ENCODE peak calls at places on chromosomes 12 and 14, in six cellular contexts. One of them, this sample, is unnamed.

GRCh38 chr14:30240002-30240401 is 312.4 kb upstream of the PRKD1 start:
- DNase-seq in activated CD4-positive, alpha-beta T cell treated with anti-CD3 and anti-CD28 coated beads, Interleukin-2, amount 50 U/mL, for 24 hours: no peak
- DNase-seq in CD8-positive, alpha-beta T cell: no peak
- DNase-seq in astrocyte of the spinal cord: no peak
- DNase-seq in AG04450: no peak
- DNase-seq in GM19239: no peak
- DNase-seq in this sample: no peak

GRCh38 chr14:90274019-90274418 is 17.7 kb downstream of the PSMC1 start:
- DNase-seq in activated CD4-positive, alpha-beta T cell treated with anti-CD3 and anti-CD28 coated beads, Interleukin-2, amount 50 U/mL, for 24 hours: no peak
- DNase-seq in GM19239: no peak
- DNase-seq in astrocyte of the spinal cord: no peak
- DNase-seq in CD8-positive, alpha-beta T cell: no peak
- DNase-seq in AG04450: no peak
- DNase-seq in this sample: no peak

GRCh38 chr12:71243375-71243774 is 85.6 kb upstream of the TSPAN8 start:
- DNase-seq in GM19239: no peak
- DNase-seq in AG04450: no peak
- DNase-seq in astrocyte of the spinal cord: no peak
- DNase-seq in CD8-positive, alpha-beta T cell: no peak
- DNase-seq in activated CD4-positive, alpha-beta T cell treated with anti-CD3 and anti-CD28 coated beads, Interleukin-2, amount 50 U/mL, for 24 hours: no peak
- DNase-seq in this sample: no peak

GRCh38 chr14:51006781-51007211 is 62.5 kb upstream of the PYGL start:
- DNase-seq in astrocyte of the spinal cord: peak
- DNase-seq in GM19239: no peak
- DNase-seq in CD8-positive, alpha-beta T cell: no peak
- DNase-seq in AG04450: peak
- DNase-seq in activated CD4-positive, alpha-beta T cell treated with anti-CD3 and anti-CD28 coated beads, Interleukin-2, amount 50 U/mL, for 24 hours: no peak
- DNase-seq in this sample: peak

GRCh38 chr14:96051642-96052540 is 12.7 kb downstream of the C14orf132 start:
- DNase-seq in GM19239: peak
- DNase-seq in CD8-positive, alpha-beta T cell: peak
- DNase-seq in AG04450: no peak
- DNase-seq in activated CD4-positive, alpha-beta T cell treated with anti-CD3 and anti-CD28 coated beads, Interleukin-2, amount 50 U/mL, for 24 hours: no peak
- DNase-seq in astrocyte of the spinal cord: no peak
- DNase-seq in this sample: no peak

GRCh38 chr12:26017484-26018211 is 59.2 kb downstream of the RASSF8 start:
- DNase-seq in AG04450: no peak
- DNase-seq in astrocyte of the spinal cord: no peak
- DNase-seq in activated CD4-positive, alpha-beta T cell treated with anti-CD3 and anti-CD28 coated beads, Interleukin-2, amount 50 U/mL, for 24 hours: no peak
- DNase-seq in GM19239: no peak
- DNase-seq in CD8-positive, alpha-beta T cell: no peak
- DNase-seq in this sample: no peak

GRCh38 chr12:106582661-106583577 is at the start of gene RFX4:
- DNase-seq in activated CD4-positive, alpha-beta T cell treated with anti-CD3 and anti-CD28 coated beads, Interleukin-2, amount 50 U/mL, for 24 hours: no peak
- DNase-seq in astrocyte of the spinal cord: no peak
- DNase-seq in GM19239: no peak
- DNase-seq in AG04450: no peak
- DNase-seq in CD8-positive, alpha-beta T cell: no peak
- DNase-seq in this sample: no peak

GRCh38 chr12:46259071-46259470 is 9.8 kb downstream of the SLC38A1 start:
- DNase-seq in AG04450: no peak
- DNase-seq in activated CD4-positive, alpha-beta T cell treated with anti-CD3 and anti-CD28 coated beads, Interleukin-2, amount 50 U/mL, for 24 hours: no peak
- DNase-seq in astrocyte of the spinal cord: no peak
- DNase-seq in CD8-positive, alpha-beta T cell: no peak
- DNase-seq in GM19239: no peak
- DNase-seq in this sample: no peak

GRCh38 chr12:25682421-25682820 is 129.3 kb upstream of the LMNTD1 start:
- DNase-seq in GM19239: no peak
- DNase-seq in astrocyte of the spinal cord: no peak
- DNase-seq in CD8-positive, alpha-beta T cell: no peak
- DNase-seq in AG04450: no peak
- DNase-seq in activated CD4-positive, alpha-beta T cell treated with anti-CD3 and anti-CD28 coated beads, Interleukin-2, amount 50 U/mL, for 24 hours: no peak
- DNase-seq in this sample: no peak

GRCh38 chr14:51978566-51979398 is 10.6 kb upstream of the RTRAF start:
- DNase-seq in astrocyte of the spinal cord: peak
- DNase-seq in AG04450: peak
- DNase-seq in CD8-positive, alpha-beta T cell: peak
- DNase-seq in activated CD4-positive, alpha-beta T cell treated with anti-CD3 and anti-CD28 coated beads, Interleukin-2, amount 50 U/mL, for 24 hours: peak
- DNase-seq in GM19239: peak
- DNase-seq in this sample: peak

GRCh38 chr14:51562816-51563215 is 88.9 kb upstream of the FRMD6 start:
- DNase-seq in activated CD4-positive, alpha-beta T cell treated with anti-CD3 and anti-CD28 coated beads, Interleukin-2, amount 50 U/mL, for 24 hours: no peak
- DNase-seq in AG04450: no peak
- DNase-seq in astrocyte of the spinal cord: peak
- DNase-seq in GM19239: no peak
- DNase-seq in CD8-positive, alpha-beta T cell: no peak
- DNase-seq in this sample: no peak

GRCh38 chr12:57632898-57633825 is at the start of gene B4GALNT1:
- DNase-seq in astrocyte of the spinal cord: peak
- DNase-seq in activated CD4-positive, alpha-beta T cell treated with anti-CD3 and anti-CD28 coated beads, Interleukin-2, amount 50 U/mL, for 24 hours: no peak
- DNase-seq in CD8-positive, alpha-beta T cell: peak
- DNase-seq in GM19239: peak
- DNase-seq in AG04450: no peak
- DNase-seq in this sample: no peak

GRCh38 chr12:105220150-105220928 is 15.6 kb downstream of the APPL2 start:
- DNase-seq in AG04450: no peak
- DNase-seq in CD8-positive, alpha-beta T cell: no peak
- DNase-seq in astrocyte of the spinal cord: no peak
- DNase-seq in GM19239: no peak
- DNase-seq in activated CD4-positive, alpha-beta T cell treated with anti-CD3 and anti-CD28 coated beads, Interleukin-2, amount 50 U/mL, for 24 hours: no peak
- DNase-seq in this sample: no peak

GRCh38 chr14:68969278-68969677 is 9.8 kb downstream of the ACTN1 start:
- DNase-seq in GM19239: no peak
- DNase-seq in CD8-positive, alpha-beta T cell: no peak
- DNase-seq in activated CD4-positive, alpha-beta T cell treated with anti-CD3 and anti-CD28 coated beads, Interleukin-2, amount 50 U/mL, for 24 hours: no peak
- DNase-seq in astrocyte of the spinal cord: peak
- DNase-seq in AG04450: no peak
- DNase-seq in this sample: no peak

GRCh38 chr12:1369460-1369859 is 224.9 kb downstream of the FBXL14 start:
- DNase-seq in GM19239: no peak
- DNase-seq in AG04450: no peak
- DNase-seq in astrocyte of the spinal cord: no peak
- DNase-seq in CD8-positive, alpha-beta T cell: no peak
- DNase-seq in activated CD4-positive, alpha-beta T cell treated with anti-CD3 and anti-CD28 coated beads, Interleukin-2, amount 50 U/mL, for 24 hours: no peak
- DNase-seq in this sample: no peak

GRCh38 chr12:130555628-130556485 is 160.2 kb downstream of the RIMBP2 start:
- DNase-seq in astrocyte of the spinal cord: no peak
- DNase-seq in GM19239: no peak
- DNase-seq in activated CD4-positive, alpha-beta T cell treated with anti-CD3 and anti-CD28 coated beads, Interleukin-2, amount 50 U/mL, for 24 hours: no peak
- DNase-seq in AG04450: no peak
- DNase-seq in CD8-positive, alpha-beta T cell: no peak
- DNase-seq in this sample: no peak

GRCh38 chr14:106665814-106666213 is 1139.4 kb downstream of the TMEM121 start:
- DNase-seq in AG04450: no peak
- DNase-seq in GM19239: no peak
- DNase-seq in CD8-positive, alpha-beta T cell: peak
- DNase-seq in astrocyte of the spinal cord: no peak
- DNase-seq in activated CD4-positive, alpha-beta T cell treated with anti-CD3 and anti-CD28 coated beads, Interleukin-2, amount 50 U/mL, for 24 hours: no peak
- DNase-seq in this sample: no peak

GRCh38 chr12:110287986-110288385 is 6.9 kb downstream of the ATP2A2 start:
- DNase-seq in AG04450: no peak
- DNase-seq in activated CD4-positive, alpha-beta T cell treated with anti-CD3 and anti-CD28 coated beads, Interleukin-2, amount 50 U/mL, for 24 hours: no peak
- DNase-seq in astrocyte of the spinal cord: no peak
- DNase-seq in CD8-positive, alpha-beta T cell: no peak
- DNase-seq in GM19239: no peak
- DNase-seq in this sample: no peak

GRCh38 chr14:104562606-104563005 is 17.0 kb upstream of the C14orf180 start:
- DNase-seq in CD8-positive, alpha-beta T cell: no peak
- DNase-seq in GM19239: no peak
- DNase-seq in astrocyte of the spinal cord: no peak
- DNase-seq in activated CD4-positive, alpha-beta T cell treated with anti-CD3 and anti-CD28 coated beads, Interleukin-2, amount 50 U/mL, for 24 hours: no peak
- DNase-seq in AG04450: no peak
- DNase-seq in this sample: no peak

GRCh38 chr12:89280833-89281533 is 71.3 kb downstream of the DUSP6 start:
- DNase-seq in astrocyte of the spinal cord: no peak
- DNase-seq in activated CD4-positive, alpha-beta T cell treated with anti-CD3 and anti-CD28 coated beads, Interleukin-2, amount 50 U/mL, for 24 hours: no peak
- DNase-seq in CD8-positive, alpha-beta T cell: no peak
- DNase-seq in AG04450: no peak
- DNase-seq in GM19239: no peak
- DNase-seq in this sample: no peak

GRCh38 chr12:131287938-131288797 is 334.5 kb downstream of the ADGRD1 start:
- DNase-seq in AG04450: no peak
- DNase-seq in GM19239: no peak
- DNase-seq in CD8-positive, alpha-beta T cell: no peak
- DNase-seq in astrocyte of the spinal cord: no peak
- DNase-seq in activated CD4-positive, alpha-beta T cell treated with anti-CD3 and anti-CD28 coated beads, Interleukin-2, amount 50 U/mL, for 24 hours: no peak
- DNase-seq in this sample: no peak

GRCh38 chr14:93970589-93970966 is 5.8 kb downstream of the ASB2 start:
- DNase-seq in activated CD4-positive, alpha-beta T cell treated with anti-CD3 and anti-CD28 coated beads, Interleukin-2, amount 50 U/mL, for 24 hours: no peak
- DNase-seq in astrocyte of the spinal cord: no peak
- DNase-seq in AG04450: no peak
- DNase-seq in CD8-positive, alpha-beta T cell: peak
- DNase-seq in GM19239: no peak
- DNase-seq in this sample: no peak

GRCh38 chr12:110304061-110304551 is 23.1 kb downstream of the ATP2A2 start:
- DNase-seq in astrocyte of the spinal cord: no peak
- DNase-seq in activated CD4-positive, alpha-beta T cell treated with anti-CD3 and anti-CD28 coated beads, Interleukin-2, amount 50 U/mL, for 24 hours: no peak
- DNase-seq in CD8-positive, alpha-beta T cell: no peak
- DNase-seq in GM19239: no peak
- DNase-seq in AG04450: no peak
- DNase-seq in this sample: no peak

GRCh38 chr12:9687228-9687627 is 17.7 kb downstream of the CLEC2D start:
- DNase-seq in CD8-positive, alpha-beta T cell: no peak
- DNase-seq in activated CD4-positive, alpha-beta T cell treated with anti-CD3 and anti-CD28 coated beads, Interleukin-2, amount 50 U/mL, for 24 hours: no peak
- DNase-seq in AG04450: no peak
- DNase-seq in astrocyte of the spinal cord: peak
- DNase-seq in GM19239: no peak
- DNase-seq in this sample: peak

GRCh38 chr14:104978774-104979691 is 859 bp upstream of the AHNAK2 start:
- DNase-seq in activated CD4-positive, alpha-beta T cell treated with anti-CD3 and anti-CD28 coated beads, Interleukin-2, amount 50 U/mL, for 24 hours: no peak
- DNase-seq in CD8-positive, alpha-beta T cell: no peak
- DNase-seq in GM19239: no peak
- DNase-seq in AG04450: no peak
- DNase-seq in astrocyte of the spinal cord: no peak
- DNase-seq in this sample: no peak

GRCh38 chr14:22024117-22024516 is 350.5 kb upstream of the OR4E1 start:
- DNase-seq in AG04450: no peak
- DNase-seq in activated CD4-positive, alpha-beta T cell treated with anti-CD3 and anti-CD28 coated beads, Interleukin-2, amount 50 U/mL, for 24 hours: no peak
- DNase-seq in GM19239: no peak
- DNase-seq in astrocyte of the spinal cord: no peak
- DNase-seq in CD8-positive, alpha-beta T cell: no peak
- DNase-seq in this sample: no peak

GRCh38 chr12:27012982-27013255 is 1.3 kb downstream of the TM7SF3 start:
- DNase-seq in AG04450: no peak
- DNase-seq in activated CD4-positive, alpha-beta T cell treated with anti-CD3 and anti-CD28 coated beads, Interleukin-2, amount 50 U/mL, for 24 hours: no peak
- DNase-seq in astrocyte of the spinal cord: no peak
- DNase-seq in GM19239: no peak
- DNase-seq in CD8-positive, alpha-beta T cell: no peak
- DNase-seq in this sample: no peak

GRCh38 chr14:30854492-30854891 is 19.9 kb upstream of the COCH start:
- DNase-seq in GM19239: no peak
- DNase-seq in CD8-positive, alpha-beta T cell: no peak
- DNase-seq in AG04450: no peak
- DNase-seq in astrocyte of the spinal cord: no peak
- DNase-seq in activated CD4-positive, alpha-beta T cell treated with anti-CD3 and anti-CD28 coated beads, Interleukin-2, amount 50 U/mL, for 24 hours: no peak
- DNase-seq in this sample: no peak

GRCh38 chr14:53304726-53305381 is 151.7 kb upstream of the DDHD1 start:
- DNase-seq in GM19239: no peak
- DNase-seq in astrocyte of the spinal cord: peak
- DNase-seq in activated CD4-positive, alpha-beta T cell treated with anti-CD3 and anti-CD28 coated beads, Interleukin-2, amount 50 U/mL, for 24 hours: no peak
- DNase-seq in CD8-positive, alpha-beta T cell: no peak
- DNase-seq in AG04450: peak
- DNase-seq in this sample: no peak

GRCh38 chr12:92676710-92677109 is 26.1 kb upstream of the PLEKHG7 start:
- DNase-seq in activated CD4-positive, alpha-beta T cell treated with anti-CD3 and anti-CD28 coated beads, Interleukin-2, amount 50 U/mL, for 24 hours: no peak
- DNase-seq in AG04450: no peak
- DNase-seq in CD8-positive, alpha-beta T cell: no peak
- DNase-seq in GM19239: no peak
- DNase-seq in astrocyte of the spinal cord: no peak
- DNase-seq in this sample: no peak

GRCh38 chr14:64707661-64708060 is 3.4 kb downstream of the PLEKHG3 start:
- DNase-seq in activated CD4-positive, alpha-beta T cell treated with anti-CD3 and anti-CD28 coated beads, Interleukin-2, amount 50 U/mL, for 24 hours: no peak
- DNase-seq in GM19239: no peak
- DNase-seq in astrocyte of the spinal cord: peak
- DNase-seq in AG04450: peak
- DNase-seq in CD8-positive, alpha-beta T cell: no peak
- DNase-seq in this sample: peak

GRCh38 chr12:89999699-90000505 is 291.3 kb upstream of the ATP2B1 start:
- DNase-seq in activated CD4-positive, alpha-beta T cell treated with anti-CD3 and anti-CD28 coated beads, Interleukin-2, amount 50 U/mL, for 24 hours: no peak
- DNase-seq in GM19239: no peak
- DNase-seq in CD8-positive, alpha-beta T cell: no peak
- DNase-seq in astrocyte of the spinal cord: peak
- DNase-seq in AG04450: peak
- DNase-seq in this sample: no peak

GRCh38 chr12:76685246-76685678 is 78.7 kb upstream of the ZDHHC17 start:
- DNase-seq in activated CD4-positive, alpha-beta T cell treated with anti-CD3 and anti-CD28 coated beads, Interleukin-2, amount 50 U/mL, for 24 hours: no peak
- DNase-seq in CD8-positive, alpha-beta T cell: no peak
- DNase-seq in GM19239: no peak
- DNase-seq in AG04450: peak
- DNase-seq in astrocyte of the spinal cord: peak
- DNase-seq in this sample: peak

GRCh38 chr14:106491851-106492250 is 965.5 kb downstream of the TMEM121 start:
- DNase-seq in activated CD4-positive, alpha-beta T cell treated with anti-CD3 and anti-CD28 coated beads, Interleukin-2, amount 50 U/mL, for 24 hours: no peak
- DNase-seq in GM19239: no peak
- DNase-seq in CD8-positive, alpha-beta T cell: no peak
- DNase-seq in astrocyte of the spinal cord: no peak
- DNase-seq in AG04450: no peak
- DNase-seq in this sample: no peak

GRCh38 chr14:37253905-37254304 is 56.2 kb downstream of the MIPOL1 start:
- DNase-seq in GM19239: no peak
- DNase-seq in AG04450: peak
- DNase-seq in astrocyte of the spinal cord: peak
- DNase-seq in CD8-positive, alpha-beta T cell: no peak
- DNase-seq in activated CD4-positive, alpha-beta T cell treated with anti-CD3 and anti-CD28 coated beads, Interleukin-2, amount 50 U/mL, for 24 hours: no peak
- DNase-seq in this sample: peak

GRCh38 chr12:98416845-98417244 is 98.5 kb upstream of the TMPO start:
- DNase-seq in CD8-positive, alpha-beta T cell: no peak
- DNase-seq in astrocyte of the spinal cord: peak
- DNase-seq in activated CD4-positive, alpha-beta T cell treated with anti-CD3 and anti-CD28 coated beads, Interleukin-2, amount 50 U/mL, for 24 hours: no peak
- DNase-seq in GM19239: no peak
- DNase-seq in AG04450: no peak
- DNase-seq in this sample: no peak

GRCh38 chr14:87573581-87573980 is 419.4 kb downstream of the GALC start:
- DNase-seq in astrocyte of the spinal cord: no peak
- DNase-seq in CD8-positive, alpha-beta T cell: no peak
- DNase-seq in activated CD4-positive, alpha-beta T cell treated with anti-CD3 and anti-CD28 coated beads, Interleukin-2, amount 50 U/mL, for 24 hours: no peak
- DNase-seq in AG04450: no peak
- DNase-seq in GM19239: no peak
- DNase-seq in this sample: no peak

GRCh38 chr14:99231850-99232401 is 40.1 kb downstream of the BCL11B start:
- DNase-seq in AG04450: no peak
- DNase-seq in CD8-positive, alpha-beta T cell: no peak
- DNase-seq in astrocyte of the spinal cord: no peak
- DNase-seq in activated CD4-positive, alpha-beta T cell treated with anti-CD3 and anti-CD28 coated beads, Interleukin-2, amount 50 U/mL, for 24 hours: no peak
- DNase-seq in GM19239: no peak
- DNase-seq in this sample: no peak

GRCh38 chr14:31363331-31364073 is 56.8 kb downstream of the HEATR5A start:
- DNase-seq in AG04450: no peak
- DNase-seq in activated CD4-positive, alpha-beta T cell treated with anti-CD3 and anti-CD28 coated beads, Interleukin-2, amount 50 U/mL, for 24 hours: no peak
- DNase-seq in CD8-positive, alpha-beta T cell: no peak
- DNase-seq in GM19239: no peak
- DNase-seq in astrocyte of the spinal cord: no peak
- DNase-seq in this sample: no peak

This sample was measured in astrocyte of the cerebellum.